ENCODE peak calls at places on chromosomes 7 and 10, in four cellular contexts. One of them, this sample, is unnamed.

GRCh38 chr7:3338161-3338560 is 37.1 kb downstream of the SDK1 start:
- DNase-seq in GM12891: no peak
- DNase-seq in K562: no peak
- DNase-seq in HL-60: no peak
- DNase-seq in this sample: no peak

GRCh38 chr10:113052076-113052830 is 102.2 kb downstream of the TCF7L2 start:
- DNase-seq in K562: peak; percentile 31
- DNase-seq in HL-60: no peak
- DNase-seq in GM12891: no peak
- DNase-seq in this sample: no peak

GRCh38 chr10:122124342-122124741 is 135.4 kb downstream of the TACC2 start:
- DNase-seq in HL-60: no peak
- DNase-seq in K562: no peak
- DNase-seq in GM12891: no peak
- DNase-seq in this sample: no peak

GRCh38 chr7:33742521-33742920 is 162.8 kb upstream of the BMPER start:
- DNase-seq in K562: no peak
- DNase-seq in GM12891: no peak
- DNase-seq in HL-60: no peak
- DNase-seq in this sample: no peak

GRCh38 chr10:14285941-14286555 is 44.7 kb downstream of the FRMD4A start:
- DNase-seq in HL-60: no peak
- DNase-seq in GM12891: no peak
- DNase-seq in K562: no peak
- DNase-seq in this sample: no peak

GRCh38 chr7:150444674-150445365 is 5.6 kb upstream of the GIMAP8 start:
- DNase-seq in GM12891: no peak
- DNase-seq in HL-60: no peak
- DNase-seq in K562: no peak
- DNase-seq in this sample: no peak

GRCh38 chr10:131982796-131983195 is 1.1 kb upstream of the BNIP3 start:
- DNase-seq in GM12891: no peak
- DNase-seq in HL-60: no peak
- DNase-seq in K562: no peak
- DNase-seq in this sample: no peak

GRCh38 chr7:8638076-8638475 is 204.7 kb downstream of the NXPH1 start:
- DNase-seq in HL-60: no peak
- DNase-seq in K562: no peak
- DNase-seq in GM12891: no peak
- DNase-seq in this sample: no peak

GRCh38 chr7:47502240-47502877 is 79.6 kb downstream of the TNS3 start:
- DNase-seq in HL-60: no peak
- DNase-seq in GM12891: no peak
- DNase-seq in K562: no peak
- DNase-seq in this sample: no peak

GRCh38 chr10:22443200-22443881 is 98.0 kb downstream of the SPAG6 start:
- DNase-seq in K562: no peak
- DNase-seq in HL-60: no peak
- DNase-seq in GM12891: no peak
- DNase-seq in this sample: no peak

GRCh38 chr7:141533149-141533949 is 17.9 kb upstream of the AGK start:
- DNase-seq in HL-60: peak; percentile 38
- DNase-seq in GM12891: peak; percentile 44
- DNase-seq in K562: peak; percentile 80
- DNase-seq in this sample: no peak

GRCh38 chr10:62732841-62733653 is 71.5 kb upstream of the ADO start:
- DNase-seq in HL-60: no peak
- DNase-seq in K562: no peak
- DNase-seq in GM12891: no peak
- DNase-seq in this sample: peak; percentile 94

GRCh38 chr7:73623798-73624668 is at the start of gene MLXIPL:
- DNase-seq in GM12891: peak; percentile 68
- DNase-seq in HL-60: peak; percentile 47
- DNase-seq in K562: peak; percentile 96
- DNase-seq in this sample: no peak

GRCh38 chr7:149261321-149261828 is 621 bp upstream of the ZNF783 start:
- DNase-seq in HL-60: no peak
- DNase-seq in K562: no peak
- DNase-seq in GM12891: no peak
- DNase-seq in this sample: no peak

GRCh38 chr7:151008143-151008510 is 16.2 kb downstream of the ATG9B start:
- DNase-seq in K562: peak; percentile 97
- DNase-seq in GM12891: no peak
- DNase-seq in HL-60: no peak
- DNase-seq in this sample: no peak

GRCh38 chr7:127678947-127679346 is 27.0 kb downstream of the SND1 start:
- DNase-seq in K562: no peak
- DNase-seq in HL-60: no peak
- DNase-seq in GM12891: no peak
- DNase-seq in this sample: peak; percentile 49

GRCh38 chr10:133187906-133188681 is 28.1 kb downstream of the KNDC1 start:
- DNase-seq in K562: no peak
- DNase-seq in GM12891: no peak
- DNase-seq in HL-60: no peak
- DNase-seq in this sample: no peak

GRCh38 chr10:86899128-86899527 is 58.3 kb downstream of the MMRN2 start:
- DNase-seq in GM12891: no peak
- DNase-seq in K562: no peak
- DNase-seq in HL-60: no peak
- DNase-seq in this sample: no peak

GRCh38 chr7:143510854-143511592 is 33.4 kb downstream of the TAS2R41 start:
- DNase-seq in GM12891: no peak
- DNase-seq in HL-60: no peak
- DNase-seq in K562: no peak
- DNase-seq in this sample: no peak

GRCh38 chr10:91923371-91924211 is at the start of gene BTAF1:
- DNase-seq in GM12891: peak; percentile 80
- DNase-seq in K562: peak; percentile 93
- DNase-seq in HL-60: peak; percentile 82
- DNase-seq in this sample: peak; percentile 56

GRCh38 chr10:125156196-125156595 is 4.2 kb downstream of the CTBP2 start:
- DNase-seq in K562: peak; percentile 51
- DNase-seq in HL-60: no peak
- DNase-seq in GM12891: no peak
- DNase-seq in this sample: no peak

GRCh38 chr10:120600871-120601644 is 144.0 kb downstream of the PLPP4 start:
- DNase-seq in K562: peak; percentile 14
- DNase-seq in GM12891: no peak
- DNase-seq in HL-60: no peak
- DNase-seq in this sample: no peak

GRCh38 chr10:49398000-49398861 is 2.3 kb upstream of the DRGX start:
- DNase-seq in GM12891: peak; percentile 80
- DNase-seq in HL-60: peak; percentile 31
- DNase-seq in K562: peak; percentile 66
- DNase-seq in this sample: no peak

GRCh38 chr7:116325517-116325916 is 115.2 kb downstream of the TES start:
- DNase-seq in GM12891: no peak
- DNase-seq in HL-60: no peak
- DNase-seq in K562: no peak
- DNase-seq in this sample: no peak

GRCh38 chr7:146116452-146117219 is at the start of gene CNTNAP2:
- DNase-seq in K562: no peak
- DNase-seq in GM12891: no peak
- DNase-seq in HL-60: peak; percentile 14
- DNase-seq in this sample: no peak

DNA sequence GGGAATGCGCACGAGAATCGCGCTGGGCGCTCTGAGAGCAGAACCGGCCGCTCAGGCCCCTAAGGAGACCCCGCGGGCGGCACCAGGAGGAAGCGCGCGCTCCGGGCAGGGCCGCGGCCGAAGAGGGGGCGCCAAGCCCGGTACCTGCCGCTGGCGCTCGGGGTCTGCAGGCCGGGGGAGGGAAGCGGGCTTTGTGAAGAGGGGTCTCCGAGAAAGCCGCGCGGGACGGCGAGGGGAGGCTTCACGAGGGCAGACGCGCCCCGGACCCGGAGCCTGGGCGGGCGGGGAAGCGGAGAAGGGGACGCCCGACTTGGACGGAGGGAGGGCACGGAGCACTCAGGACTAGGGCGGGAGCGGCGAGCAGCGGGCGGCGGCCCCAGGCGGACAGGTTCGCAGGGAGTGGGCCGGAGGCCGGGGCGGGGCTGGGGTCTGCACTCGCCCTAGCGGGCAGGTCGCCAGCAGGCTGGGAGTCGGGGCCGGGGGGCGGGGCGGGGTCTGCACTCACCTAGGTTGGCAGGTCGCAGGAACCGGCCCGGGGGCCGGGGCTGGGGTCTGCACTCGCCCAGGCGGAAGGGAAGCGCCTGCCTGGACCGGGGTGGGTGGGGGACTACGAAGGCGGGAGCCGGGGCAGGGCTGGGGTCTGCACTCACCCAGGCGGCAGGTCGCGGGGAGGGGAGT is 827 bp downstream of the ESYT2 start:
- DNase-seq in HL-60: no peak
- DNase-seq in GM12891: no peak
- DNase-seq in K562: peak; percentile 70
- DNase-seq in this sample: no peak
- TF ChIP-seq SPI1 in HL-60: no peak
- TF ChIP-seq SPI1 in GM12891: no peak
- TF ChIP-seq SPI1 in K562: peak; percentile 22
- TF ChIP-seq SPI1 in this sample: peak; percentile 6

DNA sequence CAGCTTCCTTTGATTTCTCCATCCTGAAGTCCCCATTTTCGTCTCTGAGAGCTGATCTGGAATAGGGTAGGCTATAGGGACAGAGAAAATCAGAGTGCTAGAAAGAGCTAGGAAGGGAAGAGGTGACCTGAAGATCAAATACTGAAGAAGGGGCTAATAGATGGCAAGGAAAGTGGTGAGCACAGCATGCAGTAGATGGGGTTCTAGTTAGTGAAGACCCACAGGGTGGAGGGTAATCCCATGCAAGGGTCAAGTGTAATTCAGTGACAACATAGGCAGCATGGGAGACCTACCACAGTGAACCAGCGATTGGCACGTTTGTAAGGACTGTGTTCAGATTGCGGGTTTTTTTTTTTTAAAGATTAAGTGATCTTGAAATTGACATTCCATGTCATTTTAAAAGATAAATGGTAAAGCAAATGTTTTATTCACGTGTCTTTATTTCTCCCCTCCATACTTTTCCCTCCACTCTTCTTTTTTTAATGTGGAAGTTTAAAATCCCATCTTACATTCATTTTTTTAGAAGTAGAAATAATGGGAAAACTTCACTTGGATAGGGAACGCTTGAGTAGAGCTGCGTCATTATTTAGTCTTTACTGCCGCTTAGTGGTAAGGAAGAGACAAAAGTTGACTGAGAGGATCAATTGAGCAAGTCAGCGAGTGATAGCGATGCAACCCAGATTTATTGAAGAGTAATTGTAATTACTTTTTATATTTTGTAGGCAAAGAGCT is 21.0 kb upstream of the ABI1 start:
- DNase-seq in K562: peak; percentile 61
- DNase-seq in GM12891: no peak
- DNase-seq in HL-60: no peak
- DNase-seq in this sample: no peak
- TF ChIP-seq SPI1 in K562: no peak
- TF ChIP-seq SPI1 in GM12891: no peak
- TF ChIP-seq SPI1 in HL-60: no peak
- TF ChIP-seq SPI1 in this sample: no peak

GRCh38 chr10:3077506-3077905 is 10.2 kb downstream of the PFKP start:
- DNase-seq in HL-60: no peak
- DNase-seq in GM12891: no peak
- DNase-seq in K562: no peak
- DNase-seq in this sample: no peak

GRCh38 chr10:3074145-3074665 is 6.9 kb downstream of the PFKP start:
- DNase-seq in K562: peak; percentile 89
- DNase-seq in HL-60: no peak
- DNase-seq in GM12891: no peak
- DNase-seq in this sample: no peak

GRCh38 chr10:3074985-3075600 is 7.7 kb downstream of the PFKP start:
- DNase-seq in K562: no peak
- DNase-seq in GM12891: no peak
- DNase-seq in HL-60: no peak
- DNase-seq in this sample: no peak

GRCh38 chr10:3077940-3078630 is 10.7 kb downstream of the PFKP start:
- DNase-seq in K562: no peak
- DNase-seq in GM12891: no peak
- DNase-seq in HL-60: no peak
- DNase-seq in this sample: no peak

GRCh38 chr10:3076138-3076537 is 8.8 kb downstream of the PFKP start:
- DNase-seq in K562: no peak
- DNase-seq in HL-60: no peak
- DNase-seq in GM12891: no peak
- DNase-seq in this sample: no peak
- TF ChIP-seq SPI1 in K562: no peak
- TF ChIP-seq SPI1 in HL-60: no peak
- TF ChIP-seq SPI1 in GM12891: no peak
- TF ChIP-seq SPI1 in this sample: no peak

DNA sequence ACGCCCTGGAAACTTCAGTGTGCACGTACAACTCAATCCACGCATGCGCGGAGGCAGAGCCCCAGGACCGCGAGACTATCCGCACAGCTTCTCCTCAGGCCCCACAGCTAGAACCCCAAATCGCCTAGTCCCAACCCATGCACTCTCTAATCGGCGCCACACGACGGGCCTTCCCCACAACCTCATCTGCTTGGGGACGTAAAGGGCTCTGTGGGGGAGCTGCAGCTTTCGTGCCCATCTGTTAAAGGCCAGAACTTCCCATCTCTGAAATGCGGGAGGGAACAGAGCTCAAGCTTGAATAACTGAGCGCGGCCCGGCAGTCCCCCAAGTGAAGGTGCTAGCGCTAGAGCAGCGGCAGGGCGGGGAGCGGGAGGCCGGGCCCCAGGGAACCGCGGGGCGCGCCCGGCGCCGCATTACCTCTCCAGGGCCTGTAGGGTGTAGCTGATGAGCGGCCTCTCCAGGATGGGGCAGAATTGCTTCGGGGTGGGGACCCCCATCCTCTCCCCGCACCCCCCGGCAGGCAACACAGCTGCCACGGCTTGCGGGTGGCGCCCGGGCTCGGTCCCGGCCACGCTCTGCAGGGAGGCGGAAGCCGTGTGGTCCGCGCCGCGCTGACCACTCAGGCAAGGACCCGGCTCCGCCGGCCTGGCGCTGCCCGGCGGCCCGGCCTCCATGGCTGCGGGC is 547 bp downstream of the CRPPA start:
- DNase-seq in HL-60: peak; percentile 41
- DNase-seq in GM12891: peak; percentile 14
- DNase-seq in K562: peak; percentile 97
- DNase-seq in this sample: peak; percentile 45
- TF ChIP-seq SPI1 in HL-60: no peak
- TF ChIP-seq SPI1 in GM12891: no peak
- TF ChIP-seq SPI1 in K562: no peak
- TF ChIP-seq SPI1 in this sample: no peak

This sample was measured in GM12878.